ENCODE peak calls at places on chromosomes 16 and 17, in eight cellular contexts. D is adrenal gland; E is suprapubic skin; Q is heart left ventricle; G is CD8-positive, alpha-beta T cell; O is OCI-LY7; X is cardiac muscle cell; B is HCT116. N is an unnamed sample.

GRCh38 chr16:50974438-50975036 is 176.5 kb downstream of the SALL1 start:
- DNase-seq in D (no peak), E (no peak), Q (no peak), G (no peak), O (peak; percentile 11), X (no peak), B (no peak), N (no peak)

GRCh38 chr16:72769876-72770275 is 278.1 kb downstream of the ZFHX3 start:
- DNase-seq in D (no peak), E (no peak), Q (no peak), G (no peak), O (no peak), X (no peak), B (no peak), N (no peak)

GRCh38 chr16:83699817-83700216 is 108.0 kb upstream of the HSBP1 start:
- DNase-seq in D (no peak), E (no peak), Q (no peak), G (no peak), O (no peak), X (no peak), B (no peak), N (no peak)

GRCh38 chr17:29782917-29783316 is 147.1 kb downstream of the SSH2 start:
- DNase-seq in D (no peak), E (no peak), Q (no peak), G (no peak), O (no peak), X (no peak), B (no peak), N (no peak)

GRCh38 chr17:41060052-41060604 is at the start of gene KRTAP2-3:
- DNase-seq in D (no peak), E (no peak), Q (no peak), G (no peak), O (no peak), X (peak; percentile 52), B (peak; percentile 86), N (no peak)

GRCh38 chr17:65438173-65438572 is 123.3 kb downstream of the AXIN2 start:
- DNase-seq in D (no peak), E (no peak), Q (no peak), G (no peak), O (no peak), X (no peak), B (no peak), N (no peak)

GRCh38 chr16:593406-593805 is 3.5 kb downstream of the RAB40C start:
- DNase-seq in D (no peak), E (no peak), Q (no peak), G (no peak), O (no peak), X (no peak), B (no peak), N (no peak)

GRCh38 chr16:14303654-14304394 is 232.7 kb downstream of the MRTFB start:
- DNase-seq in D (peak; percentile 41), E (no peak), Q (peak; percentile 56), G (no peak), O (peak; percentile 46), X (no peak), B (no peak), N (no peak)

GRCh38 chr17:29590979-29591736 is 1.7 kb upstream of the GIT1 start:
- DNase-seq in D (peak; percentile 51), E (no peak), Q (peak; percentile 74), G (no peak), O (peak; percentile 37), X (peak; percentile 62), B (peak; percentile 48), N (no peak)

GRCh38 chr16:75203667-75204409 is 3.1 kb downstream of the CTRB2 start:
- DNase-seq in D (no peak), E (peak; percentile 70), Q (peak; percentile 47), G (no peak), O (no peak), X (no peak), B (no peak), N (no peak)

GRCh38 chr17:60817187-60817586 is 139.5 kb downstream of the BCAS3 start:
- DNase-seq in D (no peak), E (no peak), Q (no peak), G (no peak), O (no peak), X (peak; percentile 80), B (no peak), N (no peak)

GRCh38 chr17:30809867-30810266 is 14.6 kb downstream of the CRLF3 start:
- DNase-seq in D (no peak), E (no peak), Q (no peak), G (no peak), O (no peak), X (no peak), B (no peak), N (no peak)

GRCh38 chr16:75109732-75110243 is 6.8 kb downstream of the LDHD start:
- DNase-seq in D (peak; percentile 78), E (no peak), Q (peak; percentile 80), G (no peak), O (peak; percentile 63), X (no peak), B (no peak), N (no peak)

GRCh38 chr16:72429566-72430160 is 257.7 kb upstream of the PMFBP1 start:
- DNase-seq in D (no peak), E (no peak), Q (no peak), G (no peak), O (no peak), X (no peak), B (no peak), N (no peak)

GRCh38 chr16:71258371-71258770 is 27.8 kb upstream of the HYDIN start:
- DNase-seq in D (no peak), E (no peak), Q (no peak), G (no peak), O (no peak), X (no peak), B (no peak), N (no peak)

GRCh38 chr17:68953340-68953997 is 1.7 kb downstream of the ABCA8 start:
- DNase-seq in D (no peak), E (no peak), Q (no peak), G (no peak), O (no peak), X (peak; percentile 23), B (no peak), N (no peak)

GRCh38 chr17:82239926-82240505 is 11.2 kb downstream of the SLC16A3 start:
- DNase-seq in D (peak; percentile 86), E (no peak), Q (peak; percentile 60), G (no peak), O (no peak), X (no peak), B (no peak), N (no peak)

GRCh38 chr17:9928601-9929341 is 23.7 kb upstream of the RCVRN start:
- DNase-seq in D (no peak), E (no peak), Q (peak; percentile 19), G (no peak), O (peak; percentile 20), X (peak; percentile 86), B (peak; percentile 66), N (no peak)

GRCh38 chr16:77679901-77680300 is 42.4 kb upstream of the NUDT7 start:
- DNase-seq in D (no peak), E (no peak), Q (no peak), G (no peak), O (peak; percentile 67), X (no peak), B (peak; percentile 8), N (no peak)

GRCh38 chr17:2082003-2082862 is 27.3 kb downstream of the HIC1 start:
- DNase-seq in D (no peak), E (no peak), Q (no peak), G (no peak), O (no peak), X (no peak), B (no peak), N (no peak)

GRCh38 chr17:34391241-34391640 is 28.2 kb upstream of the CCL1 start:
- DNase-seq in D (no peak), E (no peak), Q (no peak), G (no peak), O (peak; percentile 34), X (no peak), B (no peak), N (no peak)

GRCh38 chr16:82010649-82011048 is 621 bp downstream of the SDR42E1 start:
- DNase-seq in D (no peak), E (no peak), Q (no peak), G (no peak), O (no peak), X (no peak), B (no peak), N (no peak)
- H3K4me3 ChIP-seq in D (no peak overlapping the region), E (peak overlapping the region; percentile 55), Q (peak overlapping the region; percentile 28), G (peak overlapping the region; percentile 71), O (peak overlapping the region; percentile 17), X (no peak overlapping the region), B (peak overlapping the region; percentile 69), N (peak overlapping the region; percentile 57)

DNA sequence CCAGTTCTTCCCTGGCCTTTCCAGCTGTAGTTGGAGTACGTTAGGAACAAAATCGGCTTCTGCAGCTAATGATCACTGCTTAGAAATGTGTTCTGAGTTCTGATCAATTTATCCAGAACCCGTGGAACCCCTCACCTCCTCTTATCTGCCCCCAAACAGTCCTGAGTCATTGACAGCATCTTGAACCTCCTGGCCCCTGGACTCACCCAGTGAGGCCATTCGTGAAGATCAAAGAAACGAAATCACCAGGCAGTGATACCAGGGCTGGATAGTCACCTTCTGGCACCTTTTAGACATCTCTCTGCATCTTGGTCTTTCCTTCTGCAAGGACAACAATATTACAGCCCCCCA is 17.0 kb upstream of the EXOC7 start:
- DNase-seq in D (no peak), E (no peak), Q (no peak), G (no peak), O (no peak), X (no peak), B (no peak), N (no peak)
- H3K4me1 ChIP-seq in D (no peaks in the 10 kb centered on the region), E (peaks cover 10% of the 10 kb centered on the region), Q (no peaks in the 10 kb centered on the region), G (peaks cover 24% of the 10 kb centered on the region), O (peaks cover 22% of the 10 kb centered on the region), X (no peaks in the 10 kb centered on the region), B (peaks cover 15% of the 10 kb centered on the region), N (peaks cover 10% of the 10 kb centered on the region)

GRCh38 chr16:31916056-31916488 is 42.5 kb downstream of the ZNF267 start:
- DNase-seq in D (no peak), E (no peak), Q (no peak), G (no peak), O (peak; percentile 7), X (no peak), B (no peak), N (no peak)
- H3K9me3 ChIP-seq in D (peaks cover 92% of the 10 kb centered on the region), E (peaks cover 62% of the 10 kb centered on the region), Q (peaks cover 100% of the 10 kb centered on the region), G (peaks cover 76% of the 10 kb centered on the region), O (peaks cover 96% of the 10 kb centered on the region), X (peaks cover 33% of the 10 kb centered on the region), B (peaks cover 57% of the 10 kb centered on the region), N (peaks cover 89% of the 10 kb centered on the region)

GRCh38 chr16:88784856-88785105 is 239 bp downstream of the PIEZO1 start:
- DNase-seq in D (no peak), E (no peak), Q (no peak), G (no peak), O (no peak), X (no peak), B (no peak), N (no peak)

GRCh38 chr16:88781140-88782077 is 3.6 kb downstream of the PIEZO1 start:
- DNase-seq in D (no peak), E (no peak), Q (no peak), G (no peak), O (peak; percentile 58), X (no peak), B (no peak), N (peak; percentile 83)

GRCh38 chr16:88783391-88784073 is 1.5 kb downstream of the PIEZO1 start:
- DNase-seq in D (no peak), E (no peak), Q (no peak), G (no peak), O (peak; percentile 51), X (peak; percentile 45), B (no peak), N (no peak)

GRCh38 chr16:88784074-88784855 is 755 bp downstream of the PIEZO1 start:
- DNase-seq in D (peak; percentile 69), E (peak; percentile 92), Q (peak; percentile 82), G (no peak), O (peak; percentile 62), X (peak; percentile 88), B (no peak), N (peak; percentile 38)

GRCh38 chr16:88782454-88783390 is 2.3 kb downstream of the PIEZO1 start:
- DNase-seq in D (peak; percentile 77), E (no peak), Q (no peak), G (no peak), O (peak; percentile 44), X (peak; percentile 27), B (peak; percentile 48), N (no peak)
- H3K4me3 ChIP-seq in D (no peak overlapping the region), E (peak overlapping the region; percentile 88), Q (no peak overlapping the region), G (no peak overlapping the region), O (peak overlapping the region; percentile 83), X (no peak overlapping the region), B (peak overlapping the region; percentile 82), N (peak overlapping the region; percentile 26)